ENCODE peak calls at places on chromosomes 16 and 17, in five cellular contexts. One of them, this sample, is unnamed.

GRCh38 chr17:27760069-27760885 is 40.1 kb downstream of the NOS2 start:
- DNase-seq in GM10248: peak; percentile 73
- DNase-seq in WERI-Rb-1: peak; percentile 78
- DNase-seq in A549: peak; percentile 45
- DNase-seq in GM13976: peak; percentile 82
- DNase-seq in this sample: peak; percentile 82

GRCh38 chr16:50367777-50368409 is 895 bp downstream of the BRD7 start:
- DNase-seq in GM10248: no peak
- DNase-seq in WERI-Rb-1: no peak
- DNase-seq in A549: no peak
- DNase-seq in GM13976: no peak
- DNase-seq in this sample: no peak

GRCh38 chr17:58333396-58334207 is 5.0 kb upstream of the TSPOAP1 start:
- DNase-seq in GM10248: no peak
- DNase-seq in WERI-Rb-1: no peak
- DNase-seq in A549: no peak
- DNase-seq in GM13976: no peak
- DNase-seq in this sample: peak; percentile 69

GRCh38 chr16:89261691-89262563 is 44.4 kb downstream of the ZNF778 start:
- DNase-seq in GM10248: no peak
- DNase-seq in WERI-Rb-1: no peak
- DNase-seq in A549: no peak
- DNase-seq in GM13976: no peak
- DNase-seq in this sample: no peak

GRCh38 chr16:1543085-1543896 is 9.8 kb downstream of the TMEM204 start:
- DNase-seq in GM10248: peak; percentile 71
- DNase-seq in WERI-Rb-1: peak; percentile 44
- DNase-seq in A549: peak; percentile 51
- DNase-seq in GM13976: peak; percentile 77
- DNase-seq in this sample: peak; percentile 90

GRCh38 chr16:69408451-69408850 is 16.0 kb upstream of the CYB5B start:
- DNase-seq in GM10248: no peak
- DNase-seq in WERI-Rb-1: no peak
- DNase-seq in A549: no peak
- DNase-seq in GM13976: no peak
- DNase-seq in this sample: no peak

GRCh38 chr17:67477687-67478086 is 100.6 kb downstream of the PITPNC1 start:
- DNase-seq in GM10248: no peak
- DNase-seq in WERI-Rb-1: no peak
- DNase-seq in A549: no peak
- DNase-seq in GM13976: no peak
- DNase-seq in this sample: peak; percentile 87

GRCh38 chr16:54503436-54503835 is 216.8 kb upstream of the IRX3 start:
- DNase-seq in GM10248: no peak
- DNase-seq in WERI-Rb-1: no peak
- DNase-seq in A549: no peak
- DNase-seq in GM13976: no peak
- DNase-seq in this sample: no peak

GRCh38 chr17:35313875-35314409 is 59.5 kb downstream of the SLFN11 start:
- DNase-seq in GM10248: peak; percentile 13
- DNase-seq in WERI-Rb-1: no peak
- DNase-seq in A549: no peak
- DNase-seq in GM13976: peak; percentile 24
- DNase-seq in this sample: peak; percentile 27

GRCh38 chr17:47289302-47289701 is 34.5 kb upstream of the EFCAB13 start:
- DNase-seq in GM10248: no peak
- DNase-seq in WERI-Rb-1: no peak
- DNase-seq in A549: no peak
- DNase-seq in GM13976: no peak
- DNase-seq in this sample: no peak

GRCh38 chr17:50381260-50381815 is 8.3 kb downstream of the EME1 start:
- DNase-seq in GM10248: no peak
- DNase-seq in WERI-Rb-1: no peak
- DNase-seq in A549: no peak
- DNase-seq in GM13976: no peak
- DNase-seq in this sample: no peak

GRCh38 chr17:36778458-36778857 is 158.8 kb upstream of the LHX1 start:
- DNase-seq in GM10248: no peak
- DNase-seq in WERI-Rb-1: no peak
- DNase-seq in A549: no peak
- DNase-seq in GM13976: no peak
- DNase-seq in this sample: no peak

DNA sequence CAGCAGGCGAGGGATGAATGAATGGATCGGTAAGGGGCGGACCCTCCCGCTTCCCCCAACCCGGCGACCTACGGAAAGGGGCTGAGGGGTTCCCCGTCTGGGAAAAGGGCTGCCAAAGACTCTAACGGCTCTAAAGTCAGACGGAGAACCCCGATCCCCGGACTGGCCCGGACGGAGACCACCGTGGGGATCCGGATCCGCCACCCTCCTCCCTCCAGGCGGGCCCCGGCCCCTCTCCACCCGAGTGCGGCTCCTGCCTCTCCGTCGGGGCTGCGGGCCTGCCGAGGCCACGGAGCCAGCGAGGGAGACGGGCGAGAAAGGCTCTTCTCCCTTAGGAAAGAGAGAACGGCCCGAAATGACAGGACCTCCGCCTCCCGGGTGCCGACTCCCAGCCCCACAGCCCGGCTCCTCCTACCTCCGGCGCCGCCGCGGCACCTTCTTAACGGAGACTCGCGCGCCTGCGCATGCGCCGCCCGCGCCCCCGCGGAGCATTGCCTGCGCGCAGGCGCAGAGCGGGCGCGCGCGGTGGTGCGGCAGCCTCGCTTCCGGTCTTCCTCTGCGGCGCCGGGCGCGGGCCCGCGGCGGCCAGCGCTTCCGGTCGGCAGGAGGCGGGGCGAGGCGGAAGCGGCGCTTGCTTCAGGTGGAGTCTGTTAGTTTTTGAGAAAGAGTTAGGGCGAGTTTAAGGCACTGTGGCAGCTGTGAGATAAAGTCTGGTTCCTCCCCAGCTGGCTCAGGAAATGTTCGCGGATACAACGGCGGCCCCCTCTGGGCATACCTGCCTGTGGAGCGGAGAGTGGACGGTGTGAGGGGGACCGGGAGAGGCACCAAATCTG is at the start of gene SLX4:
- DNase-seq in GM10248: peak; percentile 100
- DNase-seq in WERI-Rb-1: peak; percentile 87
- DNase-seq in A549: peak; percentile 98
- DNase-seq in GM13976: peak; percentile 100
- DNase-seq in this sample: peak; percentile 90
- TF ChIP-seq CTCF in GM10248: no peak
- TF ChIP-seq CTCF in WERI-Rb-1: no peak
- TF ChIP-seq CTCF in A549: no peak
- TF ChIP-seq CTCF in GM13976: no peak
- TF ChIP-seq CTCF in this sample: no peak

GRCh38 chr17:44978807-44979206 is 10.7 kb upstream of the C1QL1 start:
- DNase-seq in GM10248: no peak
- DNase-seq in WERI-Rb-1: no peak
- DNase-seq in A549: no peak
- DNase-seq in GM13976: no peak
- DNase-seq in this sample: no peak

GRCh38 chr17:44977740-44978584 is 9.9 kb upstream of the C1QL1 start:
- DNase-seq in GM10248: no peak
- DNase-seq in WERI-Rb-1: peak; percentile 27
- DNase-seq in A549: no peak
- DNase-seq in GM13976: no peak
- DNase-seq in this sample: no peak

GRCh38 chr17:44979426-44980273 is 11.5 kb upstream of the C1QL1 start:
- DNase-seq in GM10248: no peak
- DNase-seq in WERI-Rb-1: no peak
- DNase-seq in A549: no peak
- DNase-seq in GM13976: no peak
- DNase-seq in this sample: no peak

GRCh38 chr17:44976198-44976597 is 8.1 kb upstream of the C1QL1 start:
- DNase-seq in GM10248: no peak
- DNase-seq in WERI-Rb-1: peak; percentile 58
- DNase-seq in A549: no peak
- DNase-seq in GM13976: no peak
- DNase-seq in this sample: no peak

DNA sequence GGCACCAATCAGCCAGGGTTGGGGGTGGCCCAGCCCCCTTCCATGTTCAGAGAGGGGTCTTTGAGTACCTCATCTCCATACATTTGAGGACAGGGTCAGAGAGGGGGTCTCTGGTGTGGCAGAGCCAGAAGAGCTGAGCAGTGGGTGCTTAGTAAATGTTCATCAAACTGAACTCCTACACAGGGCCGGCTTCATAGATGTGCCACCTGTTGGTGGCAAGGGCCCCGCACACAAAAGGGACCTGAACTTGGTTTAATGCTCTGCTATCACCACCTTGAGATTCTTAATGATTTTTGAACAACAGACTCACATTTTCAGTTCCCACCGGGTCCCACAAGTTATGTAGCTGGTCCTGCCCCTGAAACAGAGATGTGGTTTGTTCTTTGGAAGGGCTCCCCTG is 9.0 kb upstream of the C1QL1 start:
- DNase-seq in GM10248: no peak
- DNase-seq in WERI-Rb-1: no peak
- DNase-seq in A549: no peak
- DNase-seq in GM13976: no peak
- DNase-seq in this sample: no peak
- TF ChIP-seq CTCF in GM10248: no peak
- TF ChIP-seq CTCF in WERI-Rb-1: no peak
- TF ChIP-seq CTCF in A549: peak; percentile 33
- TF ChIP-seq CTCF in GM13976: no peak
- TF ChIP-seq CTCF in this sample: no peak

GRCh38 chr17:14553847-14554246 is 253.0 kb downstream of the HS3ST3B1 start:
- DNase-seq in GM10248: no peak
- DNase-seq in WERI-Rb-1: no peak
- DNase-seq in A549: no peak
- DNase-seq in GM13976: no peak
- DNase-seq in this sample: no peak
- TF ChIP-seq CTCF in GM10248: no peak
- TF ChIP-seq CTCF in WERI-Rb-1: no peak
- TF ChIP-seq CTCF in A549: no peak
- TF ChIP-seq CTCF in GM13976: no peak
- TF ChIP-seq CTCF in this sample: no peak

GRCh38 chr17:73541111-73541510 is 103.1 kb downstream of the SDK2 start:
- DNase-seq in GM10248: no peak
- DNase-seq in WERI-Rb-1: peak; percentile 49
- DNase-seq in A549: no peak
- DNase-seq in GM13976: no peak
- DNase-seq in this sample: no peak
- TF ChIP-seq CTCF in GM10248: no peak
- TF ChIP-seq CTCF in WERI-Rb-1: peak; percentile 29
- TF ChIP-seq CTCF in A549: no peak
- TF ChIP-seq CTCF in GM13976: no peak
- TF ChIP-seq CTCF in this sample: no peak

DNA sequence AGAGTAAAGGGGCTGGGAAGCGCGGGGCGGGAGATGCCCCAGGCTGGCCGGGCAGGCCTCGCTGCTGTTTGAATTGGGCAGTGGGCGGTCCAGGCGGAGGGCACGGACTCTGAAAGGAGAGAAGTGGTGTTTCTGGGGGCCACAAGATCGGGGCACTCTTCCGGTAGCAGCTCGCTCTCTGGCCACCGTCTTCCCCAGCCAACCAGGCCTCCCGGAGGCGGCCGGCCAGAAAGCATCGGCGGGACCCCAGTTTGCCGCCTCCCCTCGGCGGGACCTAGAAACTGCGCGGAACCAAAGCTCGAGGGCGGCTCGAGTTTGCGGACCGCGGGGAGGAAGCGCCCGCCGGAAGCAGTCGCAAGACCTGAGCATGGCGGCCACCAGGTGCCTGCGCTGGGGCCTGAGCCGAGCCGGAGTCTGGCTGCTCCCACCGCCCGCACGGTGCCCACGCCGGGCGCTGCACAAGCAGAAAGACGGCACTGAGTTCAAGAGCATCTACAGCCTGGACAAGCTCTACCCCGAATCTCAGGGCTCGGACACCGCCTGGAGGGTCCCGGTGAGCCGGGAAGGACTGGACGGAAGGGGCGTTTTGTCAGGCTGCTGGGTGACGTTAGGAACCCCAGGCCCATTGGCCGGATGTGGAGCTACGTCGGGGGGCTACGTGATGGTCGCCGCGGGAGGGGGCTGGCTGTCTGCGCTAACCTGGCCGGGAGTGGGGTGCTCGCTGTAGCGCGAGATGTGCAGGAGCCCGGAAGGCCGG is at the start of gene MRPL58:
- DNase-seq in GM10248: peak; percentile 94
- DNase-seq in WERI-Rb-1: peak; percentile 93
- DNase-seq in A549: peak; percentile 95
- DNase-seq in GM13976: peak; percentile 96
- DNase-seq in this sample: peak; percentile 90
- TF ChIP-seq CTCF in GM10248: peak; percentile 39
- TF ChIP-seq CTCF in WERI-Rb-1: peak; percentile 64
- TF ChIP-seq CTCF in A549: peak; percentile 36
- TF ChIP-seq CTCF in GM13976: peak; percentile 33
- TF ChIP-seq CTCF in this sample: peak; percentile 51

GRCh38 chr17:13014801-13015200 is 3.0 kb downstream of the ELAC2 start:
- DNase-seq in GM10248: no peak
- DNase-seq in WERI-Rb-1: no peak
- DNase-seq in A549: no peak
- DNase-seq in GM13976: no peak
- DNase-seq in this sample: no peak

GRCh38 chr17:13016881-13017622 is 775 bp downstream of the ELAC2 start:
- DNase-seq in GM10248: no peak
- DNase-seq in WERI-Rb-1: peak; percentile 12
- DNase-seq in A549: peak; percentile 44
- DNase-seq in GM13976: no peak
- DNase-seq in this sample: no peak

GRCh38 chr17:13017623-13018462 is at the start of gene ELAC2:
- DNase-seq in GM10248: peak; percentile 96
- DNase-seq in WERI-Rb-1: peak; percentile 96
- DNase-seq in A549: peak; percentile 98
- DNase-seq in GM13976: peak; percentile 97
- DNase-seq in this sample: peak; percentile 99
- TF ChIP-seq CTCF in GM10248: no peak
- TF ChIP-seq CTCF in WERI-Rb-1: no peak
- TF ChIP-seq CTCF in A549: no peak
- TF ChIP-seq CTCF in GM13976: no peak
- TF ChIP-seq CTCF in this sample: no peak

DNA sequence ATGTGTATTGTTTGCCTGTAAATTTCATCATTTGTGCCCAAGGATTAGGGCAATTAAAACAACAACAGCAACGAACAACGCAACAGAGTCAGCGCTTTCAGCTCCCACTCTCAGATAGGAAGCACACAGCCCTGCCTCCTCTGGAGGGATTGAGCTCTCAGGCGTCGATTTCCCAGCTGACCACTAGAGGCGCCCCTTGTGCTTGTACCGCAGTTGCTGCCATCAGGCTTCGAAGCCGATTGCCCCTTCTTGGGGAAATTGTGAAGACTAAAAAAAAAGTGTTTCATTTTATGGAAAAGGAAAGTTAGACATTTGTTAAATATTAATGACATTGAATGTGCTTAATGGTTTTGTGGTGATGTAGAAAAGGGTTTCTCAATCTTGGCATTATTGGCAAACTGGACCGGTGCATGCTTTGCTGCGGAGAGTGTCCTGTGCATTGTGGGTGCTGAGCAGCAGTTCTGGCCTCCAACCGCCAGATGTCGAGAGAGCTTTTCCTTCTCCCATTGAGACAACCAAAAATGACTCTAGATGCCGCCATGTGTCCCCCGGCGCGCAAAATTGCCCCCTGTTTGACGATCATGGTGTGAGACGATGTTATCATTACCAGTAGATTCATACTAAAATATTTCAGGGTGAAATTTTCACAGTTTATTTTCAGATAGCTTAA is 650.4 kb upstream of the RBFOX1 start:
- DNase-seq in GM10248: no peak
- DNase-seq in WERI-Rb-1: peak; percentile 75
- DNase-seq in A549: peak; percentile 3
- DNase-seq in GM13976: peak; percentile 26
- DNase-seq in this sample: peak; percentile 39
- TF ChIP-seq CTCF in GM10248: peak; percentile 49
- TF ChIP-seq CTCF in WERI-Rb-1: peak; percentile 90
- TF ChIP-seq CTCF in A549: no peak
- TF ChIP-seq CTCF in GM13976: peak; percentile 14
- TF ChIP-seq CTCF in this sample: peak; percentile 76